ENCODE peak calls at places on chromosomes 6 and 20, in six cellular contexts. J, R, S, W, D and B are unnamed samples.

GRCh38 chr6:71082033-71082620 is 125.3 kb upstream of the B3GAT2 start:
- DNase-seq in J (no peak), R (no peak), S (no peak), W (no peak), D (no peak), B (peak)

GRCh38 chr6:3628143-3628840 is 123.2 kb downstream of the PXDC1 start:
- DNase-seq in J (no peak), R (no peak), S (no peak), W (no peak), D (no peak), B (no peak)

GRCh38 chr6:129567374-129567773 is 142.6 kb downstream of the ARHGAP18 start:
- DNase-seq in J (no peak), R (no peak), S (no peak), W (peak), D (no peak), B (peak)

GRCh38 chr20:46028110-46028509 is 905 bp upstream of the SLC12A5 start:
- DNase-seq in J (no peak), R (no peak), S (no peak), W (no peak), D (no peak), B (no peak)

GRCh38 chr6:51005779-51006178 is 187.1 kb downstream of the TFAP2B start:
- DNase-seq in J (no peak), R (no peak), S (no peak), W (no peak), D (no peak), B (no peak)

GRCh38 chr20:32610897-32611218 is 25.7 kb upstream of the NOL4L start:
- DNase-seq in J (no peak), R (no peak), S (no peak), W (no peak), D (no peak), B (no peak)

GRCh38 chr20:6104493-6105188 is 18.2 kb downstream of the FERMT1 start:
- DNase-seq in J (no peak), R (no peak), S (no peak), W (no peak), D (no peak), B (no peak)

GRCh38 chr6:69232506-69233194 is 564.2 kb downstream of the LMBRD1 start:
- DNase-seq in J (peak), R (peak), S (peak), W (peak), D (peak), B (peak)

GRCh38 chr6:144286503-144287393 is 1.6 kb downstream of the UTRN start:
- DNase-seq in J (no peak), R (no peak), S (no peak), W (peak), D (peak), B (peak)